ENCODE peak calls at places on chromosome 11, in seven cellular contexts. One of them, this sample, is unnamed.

GRCh38 chr11:206516-207212 is 535 bp downstream of the BET1L start:
- DNase-seq in T-helper 2 cell: no peak
- DNase-seq in G401: peak; percentile 17
- DNase-seq in body of pancreas: peak; percentile 40
- DNase-seq in NCI-H2227 treated with DMSO at 0.1 percent for 48 hours: no peak
- DNase-seq in NCI-H2029: no peak
- DNase-seq in stimulated activated CD4-positive, alpha-beta T cell treated with anti-CD3 and anti-CD28 coated beads, Interleukin-2, amount 100 ng/mL, for 48 hours: no peak
- DNase-seq in this sample: no peak

GRCh38 chr11:13149991-13150390 is 127.6 kb upstream of the BMAL1 start:
- DNase-seq in T-helper 2 cell: no peak
- DNase-seq in G401: no peak
- DNase-seq in NCI-H2029: no peak
- DNase-seq in body of pancreas: no peak
- DNase-seq in stimulated activated CD4-positive, alpha-beta T cell treated with anti-CD3 and anti-CD28 coated beads, Interleukin-2, amount 100 ng/mL, for 48 hours: no peak
- DNase-seq in NCI-H2227 treated with DMSO at 0.1 percent for 48 hours: no peak
- DNase-seq in this sample: no peak

GRCh38 chr11:34536056-34536455 is 22.5 kb upstream of the ELF5 start:
- DNase-seq in stimulated activated CD4-positive, alpha-beta T cell treated with anti-CD3 and anti-CD28 coated beads, Interleukin-2, amount 100 ng/mL, for 48 hours: no peak
- DNase-seq in G401: no peak
- DNase-seq in NCI-H2227 treated with DMSO at 0.1 percent for 48 hours: no peak
- DNase-seq in body of pancreas: no peak
- DNase-seq in NCI-H2029: peak; percentile 65
- DNase-seq in T-helper 2 cell: no peak
- DNase-seq in this sample: no peak

GRCh38 chr11:47392546-47393162 is 14.3 kb upstream of the SPI1 start:
- DNase-seq in body of pancreas: no peak
- DNase-seq in NCI-H2029: no peak
- DNase-seq in G401: no peak
- DNase-seq in stimulated activated CD4-positive, alpha-beta T cell treated with anti-CD3 and anti-CD28 coated beads, Interleukin-2, amount 100 ng/mL, for 48 hours: no peak
- DNase-seq in NCI-H2227 treated with DMSO at 0.1 percent for 48 hours: no peak
- DNase-seq in T-helper 2 cell: no peak
- DNase-seq in this sample: no peak

GRCh38 chr11:74683279-74683871 is 47.9 kb downstream of the CHRDL2 start:
- DNase-seq in NCI-H2029: no peak
- DNase-seq in T-helper 2 cell: no peak
- DNase-seq in NCI-H2227 treated with DMSO at 0.1 percent for 48 hours: no peak
- DNase-seq in body of pancreas: peak; percentile 41
- DNase-seq in G401: peak; percentile 30
- DNase-seq in stimulated activated CD4-positive, alpha-beta T cell treated with anti-CD3 and anti-CD28 coated beads, Interleukin-2, amount 100 ng/mL, for 48 hours: no peak
- DNase-seq in this sample: no peak

GRCh38 chr11:2390091-2390870 is 10.3 kb upstream of the TSSC4 start:
- DNase-seq in stimulated activated CD4-positive, alpha-beta T cell treated with anti-CD3 and anti-CD28 coated beads, Interleukin-2, amount 100 ng/mL, for 48 hours: no peak
- DNase-seq in T-helper 2 cell: no peak
- DNase-seq in G401: peak; percentile 42
- DNase-seq in body of pancreas: no peak
- DNase-seq in NCI-H2227 treated with DMSO at 0.1 percent for 48 hours: no peak
- DNase-seq in NCI-H2029: no peak
- DNase-seq in this sample: no peak

GRCh38 chr11:43508511-43508918 is 149.8 kb downstream of the TTC17 start:
- DNase-seq in NCI-H2227 treated with DMSO at 0.1 percent for 48 hours: no peak
- DNase-seq in T-helper 2 cell: no peak
- DNase-seq in body of pancreas: no peak
- DNase-seq in stimulated activated CD4-positive, alpha-beta T cell treated with anti-CD3 and anti-CD28 coated beads, Interleukin-2, amount 100 ng/mL, for 48 hours: no peak
- DNase-seq in NCI-H2029: no peak
- DNase-seq in G401: no peak
- DNase-seq in this sample: no peak

GRCh38 chr11:123132881-123133280 is 62.2 kb downstream of the CLMP start:
- DNase-seq in G401: no peak
- DNase-seq in NCI-H2029: no peak
- DNase-seq in T-helper 2 cell: no peak
- DNase-seq in stimulated activated CD4-positive, alpha-beta T cell treated with anti-CD3 and anti-CD28 coated beads, Interleukin-2, amount 100 ng/mL, for 48 hours: no peak
- DNase-seq in body of pancreas: no peak
- DNase-seq in NCI-H2227 treated with DMSO at 0.1 percent for 48 hours: no peak
- DNase-seq in this sample: no peak

GRCh38 chr11:59630493-59630892 is 14.9 kb upstream of the OSBP start:
- DNase-seq in NCI-H2029: no peak
- DNase-seq in T-helper 2 cell: no peak
- DNase-seq in G401: no peak
- DNase-seq in stimulated activated CD4-positive, alpha-beta T cell treated with anti-CD3 and anti-CD28 coated beads, Interleukin-2, amount 100 ng/mL, for 48 hours: no peak
- DNase-seq in body of pancreas: no peak
- DNase-seq in NCI-H2227 treated with DMSO at 0.1 percent for 48 hours: no peak
- DNase-seq in this sample: no peak

GRCh38 chr11:129590753-129591475 is 215.3 kb downstream of the BARX2 start:
- DNase-seq in T-helper 2 cell: no peak
- DNase-seq in G401: no peak
- DNase-seq in NCI-H2029: no peak
- DNase-seq in body of pancreas: no peak
- DNase-seq in NCI-H2227 treated with DMSO at 0.1 percent for 48 hours: no peak
- DNase-seq in stimulated activated CD4-positive, alpha-beta T cell treated with anti-CD3 and anti-CD28 coated beads, Interleukin-2, amount 100 ng/mL, for 48 hours: no peak
- DNase-seq in this sample: no peak

GRCh38 chr11:45022294-45023064 is 71.8 kb upstream of the TP53I11 start:
- DNase-seq in NCI-H2029: no peak
- DNase-seq in stimulated activated CD4-positive, alpha-beta T cell treated with anti-CD3 and anti-CD28 coated beads, Interleukin-2, amount 100 ng/mL, for 48 hours: no peak
- DNase-seq in body of pancreas: no peak
- DNase-seq in NCI-H2227 treated with DMSO at 0.1 percent for 48 hours: no peak
- DNase-seq in G401: peak; percentile 44
- DNase-seq in T-helper 2 cell: no peak
- DNase-seq in this sample: no peak

GRCh38 chr11:2143652-2144548 is 4.7 kb upstream of the IGF2 start:
- DNase-seq in NCI-H2029: no peak
- DNase-seq in NCI-H2227 treated with DMSO at 0.1 percent for 48 hours: no peak
- DNase-seq in stimulated activated CD4-positive, alpha-beta T cell treated with anti-CD3 and anti-CD28 coated beads, Interleukin-2, amount 100 ng/mL, for 48 hours: no peak
- DNase-seq in G401: no peak
- DNase-seq in body of pancreas: no peak
- DNase-seq in T-helper 2 cell: no peak
- DNase-seq in this sample: no peak

GRCh38 chr11:47061429-47062178 is 115.1 kb downstream of the ARFGAP2 start:
- DNase-seq in body of pancreas: no peak
- DNase-seq in NCI-H2227 treated with DMSO at 0.1 percent for 48 hours: peak; percentile 4
- DNase-seq in T-helper 2 cell: no peak
- DNase-seq in NCI-H2029: peak; percentile 6
- DNase-seq in G401: no peak
- DNase-seq in stimulated activated CD4-positive, alpha-beta T cell treated with anti-CD3 and anti-CD28 coated beads, Interleukin-2, amount 100 ng/mL, for 48 hours: no peak
- DNase-seq in this sample: no peak

GRCh38 chr11:69683764-69684333 is 8.7 kb upstream of the LTO1 start:
- DNase-seq in NCI-H2029: no peak
- DNase-seq in stimulated activated CD4-positive, alpha-beta T cell treated with anti-CD3 and anti-CD28 coated beads, Interleukin-2, amount 100 ng/mL, for 48 hours: no peak
- DNase-seq in G401: no peak
- DNase-seq in body of pancreas: peak; percentile 49
- DNase-seq in NCI-H2227 treated with DMSO at 0.1 percent for 48 hours: no peak
- DNase-seq in T-helper 2 cell: no peak
- DNase-seq in this sample: no peak